ENCODE peak calls at places on chromosome 18, in nine cellular contexts. One of them, this sample, is unnamed.

GRCh38 chr18:77136871-77137665 is 4.5 kb upstream of the MBP start:
- DNase-seq in activated T-helper 1 cell treated with anti-CD3 and anti-CD28 coated beads, Interleukin-12 subunit alpha, Interleukin-12 subunit beta, Interleukin-2, Interleukin-4 antibody, amounts not matched to agents 30 ng/mL and 10 ng/mL and 1 ng/mL, durations not matched to agents 14 hours and 24 hours and 36 hours: no peak
- DNase-seq in iPS-NIHi11: no peak
- DNase-seq in CD8-positive, alpha-beta memory T cell: no peak
- DNase-seq in SK-MEL-5: no peak
- DNase-seq in stimulated activated CD4-positive, alpha-beta T cell treated with anti-CD3 and anti-CD28 coated beads, Interleukin-4, amount 100 ng/mL, for 4 hours: no peak
- DNase-seq in Caco-2: no peak
- DNase-seq in stomach: no peak
- DNase-seq in NCI-H1092: no peak
- DNase-seq in this sample: no peak

GRCh38 chr18:23133860-23134779 is 1.2 kb upstream of the CABLES1 start:
- DNase-seq in activated T-helper 1 cell treated with anti-CD3 and anti-CD28 coated beads, Interleukin-12 subunit alpha, Interleukin-12 subunit beta, Interleukin-2, Interleukin-4 antibody, amounts not matched to agents 30 ng/mL and 10 ng/mL and 1 ng/mL, durations not matched to agents 14 hours and 24 hours and 36 hours: no peak
- DNase-seq in iPS-NIHi11: peak; percentile 83
- DNase-seq in CD8-positive, alpha-beta memory T cell: no peak
- DNase-seq in SK-MEL-5: peak; percentile 77
- DNase-seq in stimulated activated CD4-positive, alpha-beta T cell treated with anti-CD3 and anti-CD28 coated beads, Interleukin-4, amount 100 ng/mL, for 4 hours: peak; percentile 25
- DNase-seq in Caco-2: peak; percentile 86
- DNase-seq in stomach: peak; percentile 75
- DNase-seq in NCI-H1092: peak; percentile 71
- DNase-seq in this sample: peak; percentile 89

GRCh38 chr18:11025671-11026070 is 123.7 kb downstream of the PIEZO2 start:
- DNase-seq in activated T-helper 1 cell treated with anti-CD3 and anti-CD28 coated beads, Interleukin-12 subunit alpha, Interleukin-12 subunit beta, Interleukin-2, Interleukin-4 antibody, amounts not matched to agents 30 ng/mL and 10 ng/mL and 1 ng/mL, durations not matched to agents 14 hours and 24 hours and 36 hours: no peak
- DNase-seq in iPS-NIHi11: no peak
- DNase-seq in CD8-positive, alpha-beta memory T cell: no peak
- DNase-seq in SK-MEL-5: no peak
- DNase-seq in stimulated activated CD4-positive, alpha-beta T cell treated with anti-CD3 and anti-CD28 coated beads, Interleukin-4, amount 100 ng/mL, for 4 hours: no peak
- DNase-seq in Caco-2: no peak
- DNase-seq in stomach: no peak
- DNase-seq in NCI-H1092: no peak
- DNase-seq in this sample: no peak

GRCh38 chr18:48023334-48024008 is 93.0 kb upstream of the SMAD2 start:
- DNase-seq in activated T-helper 1 cell treated with anti-CD3 and anti-CD28 coated beads, Interleukin-12 subunit alpha, Interleukin-12 subunit beta, Interleukin-2, Interleukin-4 antibody, amounts not matched to agents 30 ng/mL and 10 ng/mL and 1 ng/mL, durations not matched to agents 14 hours and 24 hours and 36 hours: no peak
- DNase-seq in iPS-NIHi11: peak; percentile 67
- DNase-seq in CD8-positive, alpha-beta memory T cell: no peak
- DNase-seq in SK-MEL-5: peak; percentile 56
- DNase-seq in stimulated activated CD4-positive, alpha-beta T cell treated with anti-CD3 and anti-CD28 coated beads, Interleukin-4, amount 100 ng/mL, for 4 hours: no peak
- DNase-seq in Caco-2: peak; percentile 20
- DNase-seq in stomach: peak; percentile 53
- DNase-seq in NCI-H1092: peak; percentile 77
- DNase-seq in this sample: peak; percentile 70

GRCh38 chr18:3248670-3249359 is 1.2 kb downstream of the MYL12A start:
- DNase-seq in activated T-helper 1 cell treated with anti-CD3 and anti-CD28 coated beads, Interleukin-12 subunit alpha, Interleukin-12 subunit beta, Interleukin-2, Interleukin-4 antibody, amounts not matched to agents 30 ng/mL and 10 ng/mL and 1 ng/mL, durations not matched to agents 14 hours and 24 hours and 36 hours: peak; percentile 19
- DNase-seq in iPS-NIHi11: no peak
- DNase-seq in CD8-positive, alpha-beta memory T cell: no peak
- DNase-seq in SK-MEL-5: peak; percentile 53
- DNase-seq in stimulated activated CD4-positive, alpha-beta T cell treated with anti-CD3 and anti-CD28 coated beads, Interleukin-4, amount 100 ng/mL, for 4 hours: no peak
- DNase-seq in Caco-2: peak; percentile 23
- DNase-seq in stomach: no peak
- DNase-seq in NCI-H1092: no peak
- DNase-seq in this sample: no peak

GRCh38 chr18:50183556-50183955 is 11.4 kb downstream of the MYO5B start:
- DNase-seq in activated T-helper 1 cell treated with anti-CD3 and anti-CD28 coated beads, Interleukin-12 subunit alpha, Interleukin-12 subunit beta, Interleukin-2, Interleukin-4 antibody, amounts not matched to agents 30 ng/mL and 10 ng/mL and 1 ng/mL, durations not matched to agents 14 hours and 24 hours and 36 hours: no peak
- DNase-seq in iPS-NIHi11: peak; percentile 37
- DNase-seq in CD8-positive, alpha-beta memory T cell: no peak
- DNase-seq in SK-MEL-5: no peak
- DNase-seq in stimulated activated CD4-positive, alpha-beta T cell treated with anti-CD3 and anti-CD28 coated beads, Interleukin-4, amount 100 ng/mL, for 4 hours: no peak
- DNase-seq in Caco-2: no peak
- DNase-seq in stomach: no peak
- DNase-seq in NCI-H1092: no peak
- DNase-seq in this sample: no peak

GRCh38 chr18:62614499-62614898 is 91.7 kb downstream of the ZCCHC2 start:
- DNase-seq in activated T-helper 1 cell treated with anti-CD3 and anti-CD28 coated beads, Interleukin-12 subunit alpha, Interleukin-12 subunit beta, Interleukin-2, Interleukin-4 antibody, amounts not matched to agents 30 ng/mL and 10 ng/mL and 1 ng/mL, durations not matched to agents 14 hours and 24 hours and 36 hours: no peak
- DNase-seq in iPS-NIHi11: no peak
- DNase-seq in CD8-positive, alpha-beta memory T cell: no peak
- DNase-seq in SK-MEL-5: no peak
- DNase-seq in stimulated activated CD4-positive, alpha-beta T cell treated with anti-CD3 and anti-CD28 coated beads, Interleukin-4, amount 100 ng/mL, for 4 hours: no peak
- DNase-seq in Caco-2: no peak
- DNase-seq in stomach: no peak
- DNase-seq in NCI-H1092: no peak
- DNase-seq in this sample: no peak

GRCh38 chr18:39415471-39415870 is 1849.9 kb upstream of the CELF4 start:
- DNase-seq in activated T-helper 1 cell treated with anti-CD3 and anti-CD28 coated beads, Interleukin-12 subunit alpha, Interleukin-12 subunit beta, Interleukin-2, Interleukin-4 antibody, amounts not matched to agents 30 ng/mL and 10 ng/mL and 1 ng/mL, durations not matched to agents 14 hours and 24 hours and 36 hours: no peak
- DNase-seq in iPS-NIHi11: no peak
- DNase-seq in CD8-positive, alpha-beta memory T cell: no peak
- DNase-seq in SK-MEL-5: no peak
- DNase-seq in stimulated activated CD4-positive, alpha-beta T cell treated with anti-CD3 and anti-CD28 coated beads, Interleukin-4, amount 100 ng/mL, for 4 hours: no peak
- DNase-seq in Caco-2: no peak
- DNase-seq in stomach: no peak
- DNase-seq in NCI-H1092: no peak
- DNase-seq in this sample: no peak

GRCh38 chr18:12946549-12947354 is 1.1 kb upstream of the SEH1L start:
- DNase-seq in activated T-helper 1 cell treated with anti-CD3 and anti-CD28 coated beads, Interleukin-12 subunit alpha, Interleukin-12 subunit beta, Interleukin-2, Interleukin-4 antibody, amounts not matched to agents 30 ng/mL and 10 ng/mL and 1 ng/mL, durations not matched to agents 14 hours and 24 hours and 36 hours: no peak
- DNase-seq in iPS-NIHi11: peak; percentile 26
- DNase-seq in CD8-positive, alpha-beta memory T cell: no peak
- DNase-seq in SK-MEL-5: peak; percentile 41
- DNase-seq in stimulated activated CD4-positive, alpha-beta T cell treated with anti-CD3 and anti-CD28 coated beads, Interleukin-4, amount 100 ng/mL, for 4 hours: no peak
- DNase-seq in Caco-2: peak; percentile 87
- DNase-seq in stomach: peak; percentile 26
- DNase-seq in NCI-H1092: no peak
- DNase-seq in this sample: no peak

GRCh38 chr18:79816092-79816491 is 18.4 kb downstream of the KCNG2 start:
- DNase-seq in activated T-helper 1 cell treated with anti-CD3 and anti-CD28 coated beads, Interleukin-12 subunit alpha, Interleukin-12 subunit beta, Interleukin-2, Interleukin-4 antibody, amounts not matched to agents 30 ng/mL and 10 ng/mL and 1 ng/mL, durations not matched to agents 14 hours and 24 hours and 36 hours: no peak
- DNase-seq in iPS-NIHi11: no peak
- DNase-seq in CD8-positive, alpha-beta memory T cell: no peak
- DNase-seq in SK-MEL-5: no peak
- DNase-seq in stimulated activated CD4-positive, alpha-beta T cell treated with anti-CD3 and anti-CD28 coated beads, Interleukin-4, amount 100 ng/mL, for 4 hours: no peak
- DNase-seq in Caco-2: no peak
- DNase-seq in stomach: no peak
- DNase-seq in NCI-H1092: no peak
- DNase-seq in this sample: no peak